ENCODE peak calls at places on chromosomes 2 and 18, in five cellular contexts. N, X, A, R and Z are unnamed samples.

GRCh38 chr2:150020937-150021673 is 433.5 kb upstream of the MMADHC start:
- DNase-seq in A (no peak), N (no peak), R (no peak), X (no peak), Z (no peak)

GRCh38 chr18:59878644-59879043 is 21.2 kb upstream of the PMAIP1 start:
- DNase-seq in R (no peak), A (no peak), N (no peak), X (no peak), Z (no peak)

GRCh38 chr18:79534356-79534755 is 138.6 kb downstream of the NFATC1 start:
- DNase-seq in A (no peak), N (no peak), R (no peak), X (peak), Z (no peak)

GRCh38 chr2:45301307-45302010 is 292.2 kb upstream of the SIX2 start:
- DNase-seq in A (no peak), X (no peak), N (no peak), R (no peak), Z (no peak)

GRCh38 chr2:121254748-121255147 is 30.3 kb downstream of the TFCP2L1 start:
- DNase-seq in R (no peak), A (peak), N (no peak), X (no peak), Z (no peak)

GRCh38 chr2:118032169-118033013 is 18.5 kb upstream of the CCDC93 start:
- DNase-seq in R (peak), N (no peak), X (no peak), A (no peak), Z (no peak)

GRCh38 chr2:125280276-125280675 is 1255.2 kb downstream of the CNTNAP5 start:
- DNase-seq in N (no peak), A (no peak), X (no peak), R (no peak), Z (no peak)

GRCh38 chr18:62682396-62682795 is 32.9 kb upstream of the PHLPP1 start:
- DNase-seq in R (no peak), X (no peak), N (no peak), A (no peak), Z (no peak)

GRCh38 chr2:189836644-189837043 is 52.4 kb downstream of the PMS1 start:
- DNase-seq in X (no peak), A (no peak), N (peak), R (no peak), Z (no peak)

GRCh38 chr18:22683196-22683676 is 249.9 kb upstream of the RBBP8 start:
- DNase-seq in A (no peak), N (no peak), R (peak), X (no peak), Z (peak)

GRCh38 chr2:42421601-42422252 is 60.7 kb upstream of the COX7A2L start:
- DNase-seq in X (no peak), N (no peak), R (no peak), A (no peak), Z (no peak)

GRCh38 chr2:232890896-232891601 is 21.0 kb downstream of the SNORC start:
- DNase-seq in N (peak), R (no peak), A (peak), X (peak), Z (no peak)

DNA sequence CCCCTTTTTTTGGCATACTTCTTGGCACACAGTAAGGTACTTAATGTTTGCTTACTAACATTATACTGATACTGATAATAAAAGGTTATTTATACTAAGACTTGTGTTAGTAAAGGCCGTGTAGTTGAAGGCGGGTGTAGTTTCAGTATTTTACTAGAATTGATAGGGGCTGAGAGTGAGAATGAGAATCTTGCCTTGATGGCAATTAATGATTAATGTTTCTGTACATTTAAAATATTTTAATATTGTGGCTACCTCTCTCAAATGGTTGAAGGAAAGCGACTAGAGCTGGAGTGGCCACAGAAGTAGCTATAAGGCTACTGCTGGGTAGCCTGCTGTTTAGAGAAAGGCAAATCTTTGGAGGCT is 29.3 kb downstream of the PELI1 start:
- DNase-seq in R (no peak), X (no peak), N (no peak), A (no peak), Z (no peak)
- H3K4me3 ChIP-seq in R (no peak), X (no peak), N (no peak), A (no peak), Z (no peak)

DNA sequence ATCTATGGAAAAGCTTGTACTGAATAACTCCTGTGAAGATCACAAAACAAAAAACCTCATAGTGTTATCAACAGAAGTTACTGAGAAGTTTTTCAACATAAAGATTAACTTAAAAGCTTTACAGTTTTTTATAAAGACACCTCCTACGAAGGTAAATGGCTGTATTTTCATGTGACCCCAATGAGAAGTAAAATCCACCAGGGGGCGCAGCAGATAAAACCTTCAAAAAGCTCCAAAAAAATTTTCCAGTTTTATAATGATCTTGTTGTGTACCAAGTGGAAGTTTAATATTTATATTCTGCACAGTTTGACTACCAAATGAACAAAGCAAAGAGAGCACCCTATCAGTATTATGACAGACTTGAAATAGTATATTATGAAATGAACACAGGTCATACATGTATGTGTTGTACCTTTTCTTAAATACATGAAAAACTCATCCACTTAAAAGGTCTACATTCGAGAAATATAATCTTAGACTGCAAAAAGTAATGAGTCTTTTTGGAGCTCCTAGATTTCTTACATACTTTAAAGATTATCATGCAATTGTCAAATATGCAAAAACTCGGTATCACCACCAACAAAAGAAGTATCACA is 38.5 kb downstream of the PNO1 start:
- DNase-seq in A (no peak), N (no peak), R (peak), X (no peak), Z (no peak)
- TF ChIP-seq CTCF in A (peak), N (peak), R (peak), X (peak), Z (peak)

GRCh38 chr2:3257842-3258241 is 119.8 kb downstream of the EIPR1 start:
- DNase-seq in A (no peak), R (no peak), X (no peak), N (no peak), Z (no peak)

GRCh38 chr2:3256655-3257054 is 121.0 kb downstream of the EIPR1 start:
- DNase-seq in R (no peak), A (no peak), N (no peak), X (peak), Z (no peak)

GRCh38 chr2:3256157-3256556 is 121.5 kb downstream of the EIPR1 start:
- DNase-seq in A (no peak), R (no peak), X (peak), N (no peak), Z (no peak)

GRCh38 chr2:3254438-3254941 is 123.1 kb downstream of the EIPR1 start:
- DNase-seq in R (no peak), X (peak), N (no peak), A (no peak), Z (peak)

GRCh38 chr2:3257166-3257565 is 120.5 kb downstream of the EIPR1 start:
- DNase-seq in N (no peak), A (no peak), R (no peak), X (no peak), Z (no peak)
- H3K4me3 ChIP-seq in N (no peak), A (no peak), R (no peak), X (no peak), Z (no peak)

GRCh38 chr2:112118148-112118547 is 20.0 kb upstream of the FBLN7 start:
- DNase-seq in R (no peak), N (no peak), X (no peak), A (no peak), Z (no peak)

GRCh38 chr2:112121682-112122254 is 16.4 kb upstream of the FBLN7 start:
- DNase-seq in X (no peak), A (no peak), N (peak), R (peak), Z (peak)
- TF ChIP-seq CTCF in X (peak), A (peak), N (peak), R (peak), Z (peak)

DNA sequence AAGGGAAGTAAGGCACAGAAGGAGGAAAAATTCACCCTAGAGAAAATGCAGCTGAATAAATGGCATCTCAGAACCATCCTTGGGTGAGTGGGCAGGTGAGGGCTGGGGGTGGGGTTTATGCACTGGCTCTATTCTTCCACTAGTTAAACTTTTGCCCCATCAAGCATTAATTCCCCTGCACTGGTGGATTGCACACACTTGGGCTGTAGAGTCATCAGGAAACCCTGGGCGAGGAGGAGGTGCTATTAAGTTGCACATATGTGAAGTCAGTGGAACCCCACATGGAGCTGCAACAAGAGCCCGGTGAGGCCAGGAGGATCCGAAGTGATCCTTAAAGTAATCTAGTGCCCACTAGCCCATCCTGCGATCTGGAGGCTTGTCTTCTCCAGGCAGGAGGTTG is 6.8 kb upstream of the DNAJB2 start:
- DNase-seq in A (no peak), X (no peak), N (no peak), R (no peak), Z (no peak)
- H3K4me3 ChIP-seq in A (no peak), X (no peak), N (no peak), R (no peak), Z (no peak)